ENCODE peak calls at places on chromosomes 3 and 15, in four cellular contexts. P is lung, L is heart right ventricle, H is SK-N-SH. Q is an unnamed sample.

GRCh38 chr3:65549626-65549959 is 489.1 kb downstream of the MAGI1 start:
- DNase-seq in P (no peak), L (no peak), H (no peak), Q (no peak)

GRCh38 chr3:171028779-171029232 is 2.3 kb upstream of the SLC2A2 start:
- DNase-seq in P (no peak), L (peak; percentile 13), H (no peak), Q (peak; percentile 80)

GRCh38 chr3:18593231-18593630 is 168.1 kb upstream of the SATB1 start:
- DNase-seq in P (no peak), L (no peak), H (no peak), Q (no peak)

GRCh38 chr15:68218847-68219798 is 10.4 kb downstream of the CLN6 start:
- DNase-seq in P (no peak), L (no peak), H (peak; percentile 10), Q (no peak)

GRCh38 chr3:171309906-171310359 is 150.3 kb downstream of the TNIK start:
- DNase-seq in P (no peak), L (no peak), H (no peak), Q (peak; percentile 22)

GRCh38 chr15:39629376-39629775 is 48.5 kb downstream of the THBS1 start:
- DNase-seq in P (no peak), L (no peak), H (no peak), Q (no peak)

GRCh38 chr3:138348107-138348949 is at the start of gene MRAS:
- DNase-seq in P (peak; percentile 74), L (peak; percentile 75), H (peak; percentile 91), Q (peak; percentile 96)

GRCh38 chr15:79635149-79635771 is 203.1 kb downstream of the MINAR1 start:
- DNase-seq in P (no peak), L (no peak), H (no peak), Q (no peak)

GRCh38 chr3:99637381-99638111 is 848 bp upstream of the COL8A1 start:
- DNase-seq in P (no peak), L (no peak), H (peak; percentile 3), Q (peak; percentile 82)

GRCh38 chr3:152835311-152836102 is 576 bp downstream of the P2RY1 start:
- DNase-seq in P (peak; percentile 58), L (peak; percentile 61), H (peak; percentile 62), Q (peak; percentile 49)

GRCh38 chr15:99406716-99407487 is 155.6 kb downstream of the LRRC28 start:
- DNase-seq in P (no peak), L (no peak), H (no peak), Q (no peak)
- H3K4me1 ChIP-seq in P (peaks cover 5% of the 10 kb centered on the region), L (peaks cover 32% of the 10 kb centered on the region), H (peaks cover 13% of the 10 kb centered on the region), Q (peaks cover 15% of the 10 kb centered on the region)

DNA sequence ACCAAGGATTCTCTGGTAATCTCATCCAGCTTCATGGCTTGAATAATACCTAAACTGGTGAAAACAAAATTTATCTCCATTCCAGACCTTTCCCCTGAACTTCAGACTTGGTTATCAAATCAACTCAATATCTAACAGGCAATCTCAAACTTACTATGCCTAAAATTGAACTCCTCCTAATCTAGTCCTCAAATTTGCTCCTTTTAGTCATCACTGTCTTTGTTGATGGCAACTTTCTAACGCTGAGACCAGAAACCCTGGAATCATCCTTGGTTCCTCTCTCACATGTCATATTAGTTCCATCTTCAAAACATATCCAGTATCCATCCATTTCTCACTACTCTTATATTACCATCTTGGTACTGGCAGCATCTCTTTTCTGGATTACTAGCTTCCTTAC is 4.8 kb downstream of the SETD2 start:
- DNase-seq in P (no peak), L (no peak), H (no peak), Q (peak; percentile 37)
- H3K4me1 ChIP-seq in P (peaks cover 2% of the 10 kb centered on the region), L (peaks cover 77% of the 10 kb centered on the region), H (peaks cover 10% of the 10 kb centered on the region), Q (peaks cover 8% of the 10 kb centered on the region)

GRCh38 chr15:72861511-72861910 is 78.0 kb upstream of the ADPGK start:
- DNase-seq in P (no peak), L (no peak), H (no peak), Q (no peak)
- H3K4me1 ChIP-seq in P (no peaks in the 10 kb centered on the region), L (no peaks in the 10 kb centered on the region), H (no peaks in the 10 kb centered on the region), Q (no peaks in the 10 kb centered on the region)

DNA sequence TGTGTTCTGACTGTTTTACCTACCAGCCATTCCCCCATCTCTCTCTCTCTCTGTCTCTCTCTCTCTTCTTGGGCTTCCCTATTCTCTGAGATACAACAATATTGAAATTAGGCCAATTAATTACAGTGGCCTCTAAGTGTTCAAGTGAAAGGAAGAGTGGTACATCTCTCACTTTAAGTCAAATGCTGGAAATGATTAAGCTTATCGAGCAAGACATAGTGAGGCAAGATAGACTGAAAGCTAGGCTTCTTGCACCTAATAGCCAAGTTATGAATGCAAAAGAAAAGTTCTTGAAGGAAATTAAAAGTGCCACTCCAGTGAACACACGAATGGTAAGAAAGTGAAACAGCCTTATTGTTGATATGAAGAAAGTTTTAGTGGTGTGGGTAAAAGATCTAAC is 21.3 kb downstream of the SNRK start:
- DNase-seq in P (no peak), L (no peak), H (no peak), Q (no peak)
- H3K4me1 ChIP-seq in P (no peaks in the 10 kb centered on the region), L (peaks cover 78% of the 10 kb centered on the region), H (no peaks in the 10 kb centered on the region), Q (no peaks in the 10 kb centered on the region)

GRCh38 chr15:78065284-78065872 is 12.1 kb downstream of the TBC1D2B start:
- DNase-seq in P (peak; percentile 66), L (peak; percentile 50), H (no peak), Q (peak; percentile 85)

GRCh38 chr15:78065973-78066946 is 11.3 kb downstream of the TBC1D2B start:
- DNase-seq in P (no peak), L (no peak), H (no peak), Q (no peak)

GRCh38 chr15:78069630-78070029 is 7.9 kb downstream of the TBC1D2B start:
- DNase-seq in P (no peak), L (no peak), H (no peak), Q (no peak)

GRCh38 chr15:78069052-78069414 is 8.5 kb downstream of the TBC1D2B start:
- DNase-seq in P (no peak), L (no peak), H (no peak), Q (no peak)

GRCh38 chr15:78067328-78068241 is 9.9 kb downstream of the TBC1D2B start:
- DNase-seq in P (no peak), L (no peak), H (peak; percentile 77), Q (no peak)
- H3K4me1 ChIP-seq in P (peaks cover 48% of the 10 kb centered on the region), L (peaks cover 98% of the 10 kb centered on the region), H (peaks cover 69% of the 10 kb centered on the region), Q (peaks cover 94% of the 10 kb centered on the region)

GRCh38 chr15:45130291-45131000 is 652 bp downstream of the DUOX1 start:
- DNase-seq in P (no peak), L (no peak), H (no peak), Q (peak; percentile 85)
- H3K4me1 ChIP-seq in P (peaks cover 17% of the 10 kb centered on the region), L (peaks cover 19% of the 10 kb centered on the region), H (peaks cover 15% of the 10 kb centered on the region), Q (no peaks in the 10 kb centered on the region)

DNA sequence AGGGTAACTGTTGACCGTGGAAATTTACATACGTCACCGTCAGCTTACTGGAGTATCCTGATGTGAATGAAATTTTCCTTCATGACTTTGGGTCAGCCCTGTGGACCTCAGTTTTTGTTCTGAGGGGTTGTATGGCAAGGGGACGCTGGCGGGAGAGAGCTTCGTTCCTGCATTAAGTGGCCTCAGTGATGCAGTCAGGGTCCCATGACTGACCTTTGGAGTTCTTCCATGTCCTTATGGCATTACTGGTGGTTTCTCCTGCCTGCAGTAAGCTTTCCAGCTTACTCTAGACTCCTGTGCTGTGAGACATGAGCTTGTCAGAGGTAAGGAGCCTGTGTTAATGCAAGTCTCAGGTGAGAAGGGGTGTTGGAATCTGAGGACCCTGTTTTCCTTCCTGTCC is 1.8 kb downstream of the CD276 start:
- DNase-seq in P (no peak), L (no peak), H (no peak), Q (no peak)
- H3K4me1 ChIP-seq in P (peaks cover 23% of the 10 kb centered on the region), L (peaks cover 57% of the 10 kb centered on the region), H (peaks cover 35% of the 10 kb centered on the region), Q (peaks cover 64% of the 10 kb centered on the region)

DNA sequence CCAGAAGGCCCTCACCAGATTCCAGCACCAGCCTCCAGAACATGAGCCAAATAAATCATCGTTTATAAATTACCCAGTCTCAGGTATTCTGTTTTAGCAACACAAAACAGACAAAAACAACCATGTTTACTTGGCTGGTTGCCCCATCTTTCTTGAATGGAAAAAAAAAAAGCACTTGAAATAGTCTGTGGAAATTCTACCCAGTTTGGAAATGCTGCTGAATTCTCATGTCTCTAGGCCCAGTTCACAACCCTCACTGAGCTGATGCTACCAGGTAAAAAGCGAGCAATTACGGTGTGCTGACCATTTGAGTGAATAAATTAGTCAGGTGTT is 30.9 kb upstream of the MFSD1 start:
- DNase-seq in P (no peak), L (no peak), H (no peak), Q (no peak)
- H3K4me1 ChIP-seq in P (peaks cover 18% of the 10 kb centered on the region), L (peaks cover 50% of the 10 kb centered on the region), H (peaks cover 4% of the 10 kb centered on the region), Q (peaks cover 32% of the 10 kb centered on the region)

DNA sequence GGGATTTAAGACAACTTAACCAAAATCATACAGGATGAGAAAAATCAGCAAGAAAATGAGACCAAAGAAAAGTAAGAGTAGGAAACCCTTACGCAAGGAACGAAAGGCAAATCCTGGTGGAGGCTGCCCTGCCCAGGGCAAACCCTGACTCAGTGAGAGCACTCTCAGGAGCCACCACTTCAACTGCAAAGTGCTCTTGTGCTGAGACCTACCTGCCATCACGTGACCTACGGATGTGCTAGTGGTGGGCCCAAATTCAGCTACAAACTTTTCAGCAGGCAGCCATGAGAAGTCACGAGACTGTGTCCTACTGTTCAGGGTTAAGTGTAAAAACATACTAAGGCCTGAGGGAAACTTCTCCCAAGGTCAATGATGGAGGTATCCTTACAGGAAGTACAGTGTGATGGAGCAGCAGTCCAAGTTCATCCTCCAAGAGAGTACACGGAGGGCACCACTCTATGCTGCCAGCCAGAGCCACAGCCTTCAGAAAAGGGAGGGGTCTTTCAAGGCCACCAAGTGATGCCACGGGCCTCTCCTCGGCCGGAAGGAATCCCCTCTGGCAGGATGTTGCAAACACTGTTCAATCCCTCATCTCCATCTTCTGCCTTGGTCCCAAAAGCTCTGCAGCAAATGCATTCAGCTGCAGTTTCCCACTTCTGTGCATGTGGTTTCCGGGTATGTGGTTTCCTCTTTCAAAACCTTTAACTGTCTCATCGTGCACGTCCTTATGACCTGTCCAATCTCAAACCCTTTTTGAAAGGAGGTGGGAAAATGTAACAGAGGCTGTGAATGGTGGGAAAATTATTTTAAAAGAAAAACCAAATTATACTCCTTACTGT is 9.5 kb downstream of the CHSY1 start:
- DNase-seq in P (peak; percentile 51), L (peak; percentile 34), H (no peak), Q (peak; percentile 87)
- H3K4me1 ChIP-seq in P (peaks cover 22% of the 10 kb centered on the region), L (peaks cover 93% of the 10 kb centered on the region), H (peaks cover 31% of the 10 kb centered on the region), Q (peaks cover 41% of the 10 kb centered on the region)